ENCODE peak calls at places on chromosomes 16 and 17, in eight cellular contexts. N is left lung, S is PC-3, F is ascending aorta, I is cardiac muscle cell, G is pancreas, L is upper lobe of left lung, K is IMR-90. J is an unnamed sample. For H3K36me3, the result is how much of the 10 kb centered on the place peaks cover.

GRCh38 chr17:81165246-81166032 is at the start of gene PVALEF:
- DNase-seq in F (no peak), I (no peak), N (no peak), G (peak), K (no peak), L (no peak), S (no peak), J (no peak)

GRCh38 chr16:57669476-57670162 is 1.5 kb downstream of the ADGRG3 start:
- DNase-seq in N (no peak), F (no peak), L (no peak), S (no peak), G (no peak), I (no peak), K (no peak), J (no peak)

GRCh38 chr17:29572691-29573557 is 4.4 kb downstream of the TP53I13 start:
- DNase-seq in S (no peak), I (peak), K (peak), F (peak), N (no peak), L (peak), G (no peak), J (no peak)

GRCh38 chr17:32504166-32504990 is 17.6 kb downstream of the CDK5R1 start:
- DNase-seq in S (no peak), G (no peak), F (no peak), I (no peak), K (no peak), N (no peak), L (no peak), J (no peak)

GRCh38 chr17:27241346-27241946 is 52.5 kb upstream of the WSB1 start:
- DNase-seq in G (no peak), L (peak), I (peak), F (no peak), S (peak), K (peak), N (no peak), J (peak)

GRCh38 chr17:18859256-18859655 is 1.3 kb downstream of the PRPSAP2 start:
- DNase-seq in L (no peak), F (peak), S (peak), G (no peak), I (peak), N (no peak), K (peak), J (peak)

GRCh38 chr16:2969545-2970521 is 685 bp downstream of the PAQR4 start:
- DNase-seq in F (peak), K (peak), G (peak), L (peak), N (peak), I (peak), S (peak), J (peak)

GRCh38 chr16:11034005-11034404 is 89.6 kb downstream of the CLEC16A start:
- DNase-seq in N (no peak), K (peak), I (peak), S (peak), G (no peak), F (peak), L (no peak), J (no peak)

GRCh38 chr16:12341423-12341822 is 364.9 kb downstream of the SNX29 start:
- DNase-seq in N (no peak), K (peak), I (no peak), G (no peak), S (peak), F (no peak), L (no peak), J (no peak)

GRCh38 chr17:58691701-58692238 is at the start of gene TEX14:
- DNase-seq in L (no peak), I (no peak), G (no peak), N (no peak), F (no peak), S (no peak), K (no peak), J (no peak)

GRCh38 chr17:36496018-36496789 is 9.7 kb downstream of the ZNHIT3 start:
- DNase-seq in K (peak), G (no peak), S (no peak), F (no peak), L (no peak), I (no peak), N (no peak), J (no peak)

GRCh38 chr16:56931253-56931768 is 631 bp upstream of the HERPUD1 start:
- DNase-seq in F (peak), L (no peak), I (no peak), S (no peak), N (peak), G (peak), K (no peak), J (no peak)

GRCh38 chr17:1078062-1078711 is 81.3 kb downstream of the TIMM22 start:
- DNase-seq in N (no peak), I (no peak), K (no peak), F (no peak), G (no peak), L (no peak), S (no peak), J (no peak)

DNA sequence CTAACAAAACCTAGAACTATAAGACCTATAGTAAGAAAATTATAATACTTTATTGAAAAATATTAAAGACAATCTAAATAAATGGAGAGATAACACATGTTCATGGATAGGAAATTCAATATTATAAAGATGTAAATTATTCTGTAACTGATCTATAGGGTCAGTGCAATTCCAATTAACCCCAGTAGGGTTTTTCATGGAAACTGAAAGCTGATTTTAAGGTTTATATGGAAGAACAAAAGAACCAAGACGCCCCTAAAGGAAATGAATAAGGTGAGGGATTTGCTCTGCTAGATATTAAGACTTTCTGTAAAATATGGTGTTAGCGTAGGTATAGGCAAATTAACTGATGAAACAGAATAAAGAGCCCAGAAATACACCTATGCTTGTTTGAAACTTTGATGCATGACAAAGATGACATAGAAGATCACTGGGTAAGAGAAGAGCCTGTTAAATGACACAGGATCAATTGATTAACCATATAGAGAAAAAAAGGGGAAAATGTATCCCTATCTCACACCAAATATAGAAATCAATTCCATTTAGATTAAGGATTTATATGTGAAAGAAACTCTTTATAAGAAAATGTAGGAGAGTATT is 3.0 kb downstream of the ICAM2 start:
- DNase-seq in S (peak), L (no peak), F (no peak), G (no peak), I (no peak), N (no peak), K (no peak), J (no peak)
- TF ChIP-seq CTCF in S (peak), L (no peak), F (no peak), G (no peak), I (peak), N (no peak), K (peak), J (peak)

GRCh38 chr16:51134876-51135275 is 16.2 kb downstream of the SALL1 start:
- DNase-seq in S (no peak), F (no peak), K (no peak), L (no peak), N (no peak), I (no peak), G (no peak), J (no peak)

GRCh38 chr16:51134269-51134812 is 16.7 kb downstream of the SALL1 start:
- DNase-seq in F (no peak), G (no peak), N (no peak), S (no peak), L (no peak), K (no peak), I (peak), J (no peak)

GRCh38 chr16:51140112-51140511 is 11.0 kb downstream of the SALL1 start:
- DNase-seq in N (no peak), K (no peak), L (no peak), G (no peak), S (no peak), F (no peak), I (no peak), J (no peak)

GRCh38 chr16:51139568-51139967 is 11.5 kb downstream of the SALL1 start:
- DNase-seq in S (no peak), K (no peak), G (no peak), N (no peak), I (no peak), F (no peak), L (no peak), J (no peak)

GRCh38 chr16:51137097-51137496 is 14.0 kb downstream of the SALL1 start:
- DNase-seq in I (no peak), S (no peak), G (no peak), K (no peak), L (no peak), F (no peak), N (no peak), J (no peak)
- H3K36me3 ChIP-seq in I (under half), S (under half), G (under half), K (under half), L (under half), F (under half), N (under half), J (under half)

GRCh38 chr17:77324227-77324626 is 183.5 kb downstream of the SEC14L1 start:
- DNase-seq in I (no peak), N (peak), G (no peak), S (no peak), F (peak), L (no peak), K (no peak), J (no peak)
- H3K4me3 ChIP-seq in I (no peak), N (peak), G (no peak), S (peak), F (no peak), L (no peak), K (no peak), J (peak)

GRCh38 chr16:85124636-85125346 is 12.5 kb upstream of the CIBAR2 start:
- DNase-seq in L (no peak), K (no peak), F (no peak), G (no peak), N (no peak), I (no peak), S (no peak), J (no peak)

GRCh38 chr16:85125570-85126382 is 13.5 kb upstream of the CIBAR2 start:
- DNase-seq in N (no peak), G (no peak), L (no peak), K (no peak), F (no peak), I (no peak), S (no peak), J (no peak)

GRCh38 chr16:85128079-85128837 is 16.0 kb upstream of the CIBAR2 start:
- DNase-seq in I (no peak), N (no peak), S (no peak), G (no peak), K (no peak), F (no peak), L (no peak), J (no peak)

GRCh38 chr16:85126383-85126730 is 14.1 kb upstream of the CIBAR2 start:
- DNase-seq in S (no peak), L (no peak), G (no peak), K (no peak), F (no peak), I (no peak), N (no peak), J (no peak)

GRCh38 chr16:85126731-85127662 is 14.7 kb upstream of the CIBAR2 start:
- DNase-seq in F (peak), L (no peak), G (no peak), K (peak), I (peak), S (peak), N (no peak), J (no peak)
- TF ChIP-seq CTCF in F (no peak), L (no peak), G (no peak), K (no peak), I (peak), S (no peak), N (no peak), J (no peak)

GRCh38 chr16:70254095-70254964 is 2.6 kb upstream of the EXOSC6 start:
- DNase-seq in S (no peak), F (no peak), K (peak), N (no peak), L (no peak), I (no peak), G (no peak), J (no peak)
- H3K36me3 ChIP-seq in S (under half), F (half or more), K (half or more), N (half or more), L (half or more), I (half or more), G (under half), J (half or more)

GRCh38 chr16:6687593-6687992 is 645.1 kb upstream of the RBFOX1 start:
- DNase-seq in L (no peak), G (no peak), K (no peak), F (no peak), N (no peak), I (no peak), S (no peak), J (no peak)
- H3K4me3 ChIP-seq in L (no peak), G (no peak), K (no peak), F (no peak), N (no peak), I (no peak), S (no peak), J (no peak)

DNA sequence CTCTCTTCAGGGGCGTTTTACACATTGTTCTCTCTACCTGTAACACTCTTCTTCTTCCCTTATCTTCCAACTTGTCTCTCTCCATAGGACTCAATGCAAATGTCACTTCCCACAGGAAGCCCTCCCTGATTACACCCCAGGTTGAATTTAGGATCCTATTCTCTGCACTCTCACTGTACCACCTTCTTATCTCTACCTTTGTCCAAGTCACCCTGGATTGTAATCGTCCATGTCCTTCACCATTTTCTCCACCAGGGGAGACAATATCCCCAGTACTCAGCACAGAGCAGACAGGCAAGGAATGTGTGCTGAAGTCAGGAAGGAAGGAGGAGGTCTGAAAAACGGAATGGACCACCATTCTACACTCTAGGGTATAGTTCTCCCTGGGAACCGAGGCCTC is 14.1 kb downstream of the C16orf82 start:
- DNase-seq in S (peak), I (peak), F (peak), K (no peak), N (no peak), G (no peak), L (no peak), J (no peak)
- TF ChIP-seq CTCF in S (peak), I (peak), F (no peak), K (peak), N (no peak), G (no peak), L (no peak), J (peak)

GRCh38 chr17:44212507-44213402 is 6.7 kb downstream of the UBTF start:
- DNase-seq in K (no peak), S (no peak), I (no peak), L (no peak), G (no peak), N (no peak), F (no peak), J (no peak)

GRCh38 chr17:44216173-44216572 is 3.3 kb downstream of the UBTF start:
- DNase-seq in I (no peak), F (no peak), N (no peak), L (no peak), K (no peak), G (no peak), S (no peak), J (no peak)

GRCh38 chr17:44213403-44214229 is 5.9 kb downstream of the UBTF start:
- DNase-seq in S (no peak), G (no peak), I (no peak), K (no peak), L (no peak), F (no peak), N (no peak), J (no peak)

GRCh38 chr17:44214896-44215295 is 4.6 kb downstream of the UBTF start:
- DNase-seq in I (no peak), F (no peak), G (no peak), N (no peak), S (no peak), K (no peak), L (no peak), J (no peak)

GRCh38 chr17:44214230-44214494 is 5.3 kb downstream of the UBTF start:
- DNase-seq in G (no peak), S (no peak), I (no peak), K (no peak), N (no peak), F (no peak), L (no peak), J (no peak)
- H3K36me3 ChIP-seq in G (under half), S (half or more), I (under half), K (half or more), N (half or more), F (under half), L (half or more), J (under half)

DNA sequence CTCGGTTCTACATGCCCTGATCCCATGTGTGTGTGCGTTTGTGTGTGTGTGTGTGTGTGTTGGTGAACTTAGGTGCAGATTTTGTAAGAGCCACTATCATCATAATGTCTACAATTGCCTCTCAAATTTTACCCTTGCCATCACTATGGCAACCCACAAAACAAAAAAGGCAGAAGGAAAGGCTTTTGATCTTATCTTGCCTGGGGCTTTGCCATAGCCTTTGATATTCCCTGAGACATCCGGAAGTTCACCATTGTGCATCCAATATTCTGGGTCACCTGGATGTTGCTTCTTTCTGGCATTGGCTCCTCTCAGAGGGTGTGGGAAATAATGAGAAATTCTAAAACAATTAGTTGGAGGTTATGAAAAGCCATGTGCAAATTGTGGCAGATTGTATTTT is 114.7 kb downstream of the HAPSTR1 start:
- DNase-seq in K (no peak), F (no peak), I (no peak), S (no peak), N (no peak), G (no peak), L (no peak), J (no peak)
- H3K4me3 ChIP-seq in K (no peak), F (no peak), I (no peak), S (no peak), N (no peak), G (no peak), L (no peak), J (no peak)